ENCODE peak calls at places on chromosome 21, in eight cellular contexts. Y, U, N, K, D, V, H and Q are unnamed samples. For H3K9me3, the result is how much of the 10 kb centered on the place peaks cover.

GRCh38 chr21:16532841-16533240 is 803.1 kb downstream of the USP25 start:
- DNase-seq in H (no peak), U (no peak), D (peak), V (no peak), K (no peak), Y (no peak), N (no peak), Q (no peak)

GRCh38 chr21:17550671-17551308 is 37.9 kb downstream of the CXADR start:
- DNase-seq in H (no peak), K (no peak), D (no peak), V (no peak), N (no peak), Y (no peak), U (no peak), Q (no peak)

GRCh38 chr21:41564871-41565281 is 56.9 kb upstream of the TMPRSS2 start:
- DNase-seq in H (peak), U (no peak), Y (no peak), K (peak), N (no peak), V (no peak), D (peak), Q (no peak)

GRCh38 chr21:44793269-44794030 is 8.2 kb downstream of the UBE2G2 start:
- DNase-seq in U (no peak), Y (peak), D (peak), N (peak), V (peak), K (peak), H (peak), Q (peak)

GRCh38 chr21:15775981-15776380 is 46.2 kb downstream of the USP25 start:
- DNase-seq in U (no peak), Y (no peak), N (no peak), K (no peak), V (no peak), D (peak), H (no peak), Q (no peak)

GRCh38 chr21:34640858-34641257 is 25.9 kb upstream of the RCAN1 start:
- DNase-seq in H (no peak), Y (no peak), V (no peak), U (no peak), N (no peak), K (peak), D (peak), Q (no peak)

GRCh38 chr21:35050348-35051286 is 1.5 kb upstream of the RUNX1 start:
- DNase-seq in H (no peak), V (no peak), Y (no peak), K (no peak), N (no peak), D (peak), U (no peak), Q (no peak)

GRCh38 chr21:33063365-33063883 is 6.5 kb upstream of the OLIG1 start:
- DNase-seq in V (no peak), K (no peak), N (no peak), H (no peak), Y (no peak), D (no peak), U (no peak), Q (no peak)

GRCh38 chr21:16082038-16082816 is 352.4 kb downstream of the USP25 start:
- DNase-seq in V (no peak), N (no peak), D (no peak), U (no peak), Y (no peak), H (no peak), K (peak), Q (no peak)

GRCh38 chr21:44027607-44028286 is 15.6 kb downstream of the TRAPPC10 start:
- DNase-seq in Y (no peak), H (no peak), V (no peak), K (no peak), N (no peak), U (no peak), D (no peak), Q (no peak)

GRCh38 chr21:39958731-39959130 is 91.5 kb downstream of the PCP4 start:
- DNase-seq in D (no peak), Y (no peak), U (no peak), N (no peak), K (no peak), H (no peak), V (no peak), Q (no peak)

GRCh38 chr21:44527156-44527982 is 12.6 kb downstream of the KRTAP10-1 start:
- DNase-seq in D (no peak), H (no peak), U (peak), K (no peak), V (no peak), N (no peak), Y (peak), Q (peak)

GRCh38 chr21:42248783-42249597 is 30.1 kb downstream of the ABCG1 start:
- DNase-seq in V (no peak), U (no peak), D (no peak), K (no peak), H (no peak), Y (no peak), N (no peak), Q (no peak)

GRCh38 chr21:34054259-34054658 is 19.1 kb upstream of the MRPS6 start:
- DNase-seq in K (no peak), N (no peak), D (no peak), H (no peak), Y (no peak), V (no peak), U (no peak), Q (no peak)

GRCh38 chr21:26954591-26955214 is 12.2 kb downstream of the ADAMTS5 start:
- DNase-seq in H (no peak), V (no peak), D (no peak), N (no peak), U (no peak), Y (no peak), K (no peak), Q (no peak)

GRCh38 chr21:22536511-22536910 is 1538.3 kb downstream of the NCAM2 start:
- DNase-seq in H (no peak), Y (no peak), D (no peak), K (peak), V (no peak), U (no peak), N (no peak), Q (no peak)

GRCh38 chr21:30818837-30819236 is 5.8 kb upstream of the KRTAP8-1 start:
- DNase-seq in Y (no peak), D (no peak), K (no peak), H (no peak), V (no peak), U (no peak), N (no peak), Q (no peak)

GRCh38 chr21:44258056-44258725 is 3.5 kb downstream of the DNMT3L start:
- DNase-seq in H (no peak), K (no peak), D (no peak), N (no peak), Y (no peak), U (no peak), V (no peak), Q (no peak)

GRCh38 chr21:25960423-25960822 is 210.1 kb downstream of the APP start:
- DNase-seq in U (no peak), D (no peak), N (no peak), Y (no peak), V (no peak), H (no peak), K (no peak), Q (no peak)

GRCh38 chr21:14487490-14488432 is 58.4 kb downstream of the SAMSN1 start:
- DNase-seq in H (no peak), V (no peak), K (no peak), N (no peak), U (no peak), Y (no peak), D (no peak), Q (no peak)

GRCh38 chr21:20265704-20266368 is 732.4 kb upstream of the NCAM2 start:
- DNase-seq in K (no peak), U (no peak), V (no peak), H (no peak), D (no peak), N (no peak), Y (no peak), Q (no peak)

GRCh38 chr21:43639470-43640178 is 19.7 kb downstream of the HSF2BP start:
- DNase-seq in H (no peak), D (peak), N (no peak), U (no peak), V (no peak), K (peak), Y (no peak), Q (no peak)

GRCh38 chr21:41839387-41840000 is 39.6 kb downstream of the PRDM15 start:
- DNase-seq in N (no peak), H (no peak), D (no peak), V (no peak), U (no peak), Y (no peak), K (no peak), Q (no peak)

GRCh38 chr21:33026299-33026858 is 644 bp downstream of the OLIG2 start:
- DNase-seq in V (no peak), H (no peak), U (no peak), K (no peak), N (no peak), D (no peak), Y (no peak), Q (no peak)

GRCh38 chr21:44766818-44767354 is 34.7 kb downstream of the UBE2G2 start:
- DNase-seq in D (no peak), Y (no peak), K (no peak), N (no peak), V (no peak), U (no peak), H (no peak), Q (no peak)

GRCh38 chr21:33496345-33496744 is 4.8 kb upstream of the DNAJC28 start:
- DNase-seq in N (no peak), H (no peak), V (no peak), K (peak), Y (no peak), U (no peak), D (no peak), Q (no peak)

GRCh38 chr21:42627527-42628289 is 25.7 kb upstream of the PDE9A start:
- DNase-seq in U (peak), V (no peak), N (peak), Y (peak), H (no peak), K (no peak), D (no peak), Q (no peak)

GRCh38 chr21:26850116-26850643 is 5.0 kb upstream of the ADAMTS1 start:
- DNase-seq in D (peak), V (no peak), Y (no peak), K (peak), N (no peak), H (no peak), U (no peak), Q (no peak)

GRCh38 chr21:40732998-40733397 is 114.0 kb downstream of the DSCAM start:
- DNase-seq in N (no peak), D (no peak), K (no peak), V (no peak), U (no peak), H (no peak), Y (no peak), Q (no peak)

GRCh38 chr21:43626390-43626789 is 32.9 kb downstream of the HSF2BP start:
- DNase-seq in H (no peak), V (no peak), U (no peak), D (peak), K (no peak), N (no peak), Y (no peak), Q (no peak)

GRCh38 chr21:39840373-39841097 is 26.7 kb upstream of the PCP4 start:
- DNase-seq in K (no peak), N (no peak), Y (no peak), H (no peak), U (peak), D (no peak), V (no peak), Q (no peak)

GRCh38 chr21:41706263-41706639 is 60.6 kb downstream of the RIPK4 start:
- DNase-seq in N (no peak), D (no peak), H (no peak), V (no peak), U (no peak), K (no peak), Y (no peak), Q (no peak)

GRCh38 chr21:42460391-42461184 is 35.4 kb downstream of the RSPH1 start:
- DNase-seq in U (no peak), Y (no peak), K (no peak), H (no peak), D (no peak), V (peak), N (no peak), Q (no peak)

GRCh38 chr21:26845066-26845749 is at the start of gene ADAMTS1:
- DNase-seq in U (peak), V (no peak), H (peak), N (peak), D (peak), Y (peak), K (peak), Q (no peak)

GRCh38 chr21:32096411-32096810 is 182.4 kb downstream of the MIS18A start:
- DNase-seq in N (peak), K (peak), D (no peak), U (no peak), Y (no peak), V (no peak), H (no peak), Q (no peak)

GRCh38 chr21:33444499-33444898 is 35.3 kb downstream of the TMEM50B start:
- DNase-seq in K (no peak), V (no peak), D (no peak), N (no peak), H (no peak), Y (no peak), U (no peak), Q (no peak)

GRCh38 chr21:31780944-31781343 is 49.0 kb upstream of the SCAF4 start:
- DNase-seq in Y (no peak), V (no peak), H (no peak), D (no peak), U (no peak), N (no peak), K (peak), Q (no peak)

GRCh38 chr21:45932922-45933502 is 48.6 kb upstream of the COL6A1 start:
- DNase-seq in H (no peak), Y (no peak), V (no peak), K (no peak), U (no peak), N (no peak), D (no peak), Q (no peak)

GRCh38 chr21:45934071-45934470 is 47.5 kb upstream of the COL6A1 start:
- DNase-seq in D (no peak), Y (no peak), N (no peak), H (no peak), U (no peak), K (no peak), V (no peak), Q (no peak)

GRCh38 chr21:45937721-45938452 is 43.7 kb upstream of the COL6A1 start:
- DNase-seq in U (no peak), V (no peak), N (no peak), H (no peak), D (no peak), K (no peak), Y (no peak), Q (no peak)

GRCh38 chr21:45934570-45934969 is 47.0 kb upstream of the COL6A1 start:
- DNase-seq in N (no peak), Y (no peak), U (no peak), D (no peak), V (no peak), K (no peak), H (no peak), Q (no peak)

DNA sequence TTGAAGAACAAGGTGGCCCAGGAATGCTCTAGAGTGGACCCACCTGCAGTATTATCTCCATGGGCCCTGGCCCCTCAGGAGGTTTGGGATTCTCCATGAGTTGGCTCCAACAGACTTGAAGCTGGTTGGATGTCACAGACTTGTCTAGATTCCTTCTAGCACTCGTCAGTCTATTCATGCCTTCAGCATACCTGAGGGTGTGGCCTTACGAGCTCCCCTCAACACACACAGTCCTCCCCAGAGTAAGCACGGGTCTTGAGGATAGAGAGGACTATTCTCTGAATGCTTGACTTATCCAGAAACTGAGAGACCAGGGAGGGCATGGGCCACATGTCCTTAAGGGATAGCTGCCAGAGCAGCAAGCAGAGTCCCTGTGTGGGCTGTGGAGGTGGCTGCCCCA is 45.9 kb upstream of the COL6A1 start:
- DNase-seq in Y (no peak), U (no peak), N (no peak), V (no peak), D (peak), H (no peak), K (no peak), Q (no peak)
- H3K9me3 ChIP-seq in Y (under half), U (under half), N (under half), V (under half), D (under half), H (under half), K (under half), Q (under half)

DNA sequence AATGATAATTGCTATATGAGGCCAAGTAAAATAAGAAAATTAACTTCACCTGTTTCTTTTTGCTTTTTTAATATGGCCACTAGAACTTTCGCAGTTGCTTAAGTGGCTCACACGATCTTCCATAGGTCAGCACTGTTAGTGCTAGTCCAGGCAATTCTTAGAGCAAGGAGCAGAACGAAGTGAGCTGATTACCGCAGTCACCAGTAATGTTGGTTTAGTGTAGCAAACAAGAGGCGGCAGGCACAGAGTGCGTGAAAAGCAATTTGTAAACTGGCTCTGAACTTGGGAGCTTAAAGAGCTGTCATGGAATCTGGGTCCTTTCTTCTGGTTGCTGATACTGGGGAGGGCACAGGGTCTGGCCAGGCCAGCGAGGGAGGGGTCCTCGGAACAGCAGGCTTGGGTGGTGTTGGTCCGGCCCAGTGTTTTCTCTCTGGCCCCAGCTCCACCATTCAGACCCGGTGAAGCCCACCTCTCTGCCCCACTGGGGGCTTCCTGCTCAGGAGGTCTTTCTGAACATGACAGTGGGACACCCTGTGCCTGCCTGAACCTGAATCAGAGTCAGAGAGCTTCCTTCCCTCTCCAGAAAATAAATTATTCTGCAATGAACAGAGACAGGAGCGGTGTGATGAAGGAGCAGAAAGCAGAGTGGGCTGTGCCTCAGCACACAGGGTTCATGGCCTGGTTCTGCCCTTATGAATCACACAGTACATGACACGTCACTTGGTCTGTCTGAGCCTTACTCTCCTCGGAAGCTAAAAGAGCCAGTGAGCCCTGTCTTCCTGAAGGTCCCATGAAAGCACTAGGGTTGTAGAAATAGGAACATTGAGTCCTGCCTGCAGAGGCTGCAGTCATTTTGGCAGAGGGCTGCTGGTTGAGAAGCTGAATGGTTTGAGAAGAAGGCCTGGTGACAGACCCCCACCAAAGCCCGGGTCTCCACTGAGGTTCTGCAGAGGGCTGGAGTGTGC is 11.9 kb downstream of the ETS2 start:
- DNase-seq in V (no peak), Y (no peak), N (no peak), K (no peak), H (no peak), D (peak), U (no peak), Q (no peak)
- H3K9me3 ChIP-seq in V (under half), Y (under half), N (under half), K (under half), H (under half), D (under half), U (under half), Q (under half)

GRCh38 chr21:36881223-36881622 is 85.2 kb downstream of the HLCS start:
- DNase-seq in K (no peak), N (no peak), U (no peak), H (no peak), Y (no peak), D (peak), V (no peak), Q (no peak)

GRCh38 chr21:36879827-36880226 is 86.6 kb downstream of the HLCS start:
- DNase-seq in H (no peak), V (no peak), K (no peak), D (no peak), Y (no peak), U (no peak), N (no peak), Q (no peak)

GRCh38 chr21:36882776-36883175 is 83.7 kb downstream of the HLCS start:
- DNase-seq in H (no peak), N (no peak), V (no peak), U (no peak), Y (no peak), K (peak), D (peak), Q (no peak)

GRCh38 chr21:36887983-36888382 is 78.5 kb downstream of the HLCS start:
- DNase-seq in Y (no peak), K (no peak), N (no peak), V (no peak), D (peak), U (no peak), H (no peak), Q (no peak)

DNA sequence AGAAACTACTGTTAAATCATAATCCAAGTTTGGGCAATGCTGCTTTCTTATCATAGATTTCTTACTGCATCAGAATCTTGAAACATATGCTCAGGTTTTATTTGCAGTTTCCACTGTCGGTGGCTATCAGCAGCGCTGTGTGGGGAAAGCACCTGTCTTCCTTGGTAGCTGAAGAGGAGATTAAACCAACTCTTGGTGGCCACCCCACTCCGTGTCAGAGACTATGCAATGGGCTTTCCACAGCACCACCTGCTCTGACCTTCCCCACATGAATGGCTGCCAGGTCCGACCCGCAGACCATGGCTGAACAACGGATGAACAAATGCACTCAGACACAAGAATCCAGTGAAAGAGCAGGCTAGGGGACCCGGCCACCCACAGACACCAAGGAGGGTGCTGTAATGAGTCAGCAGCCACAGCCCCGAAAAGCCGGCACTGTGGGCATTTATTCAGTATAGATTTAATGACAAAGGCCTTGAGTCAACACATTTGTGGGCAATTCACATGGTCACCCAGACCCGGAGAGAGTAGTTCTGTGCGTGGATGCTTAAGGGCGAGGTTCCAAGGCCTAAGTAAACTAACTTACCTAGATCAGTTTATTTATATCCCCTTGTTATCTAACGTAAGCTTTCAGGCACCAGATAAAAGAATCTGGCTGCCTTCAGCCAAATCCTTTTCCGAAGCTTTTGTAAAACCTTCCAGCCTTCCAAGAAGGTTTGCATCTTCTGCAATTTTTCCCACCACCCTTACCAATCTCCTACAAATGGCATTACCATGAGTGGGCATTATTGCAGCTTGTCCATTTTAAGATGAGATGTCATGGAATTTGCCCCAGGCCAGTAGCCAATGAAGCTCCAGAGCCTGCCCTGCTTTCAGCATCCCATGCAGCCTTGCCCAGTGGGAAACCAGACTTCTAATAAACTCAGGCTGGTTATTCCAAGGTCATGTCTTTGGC is 82.7 kb downstream of the HLCS start:
- DNase-seq in Y (no peak), N (no peak), H (no peak), V (no peak), U (no peak), D (peak), K (peak), Q (no peak)
- H3K9me3 ChIP-seq in Y (under half), N (under half), H (under half), V (under half), U (under half), D (under half), K (under half), Q (under half)

GRCh38 chr21:9767592-9768375 is 753.6 kb upstream of the TPTE start:
- DNase-seq in U (no peak), H (no peak), N (no peak), V (no peak), K (no peak), Y (no peak), D (no peak), Q (no peak)
- H3K9me3 ChIP-seq in U (under half), H (half or more), N (under half), V (under half), K (under half), Y (half or more), D (under half), Q (under half)